ENCODE peak calls at places on chromosomes 7 and 10, in nine cellular contexts. K is COR-L47; T is stimulated activated naive CD8-positive, alpha-beta T cell treated with anti-CD3 and anti-CD28 coated beads, Interleukin-15, Interleukin-2, amounts not matched to agents 100 U/mL and 50 U/mL, for 24 hours; E is NCI-H187 treated with DMSO at 0.1 percent for 48 hours; Q is iPS-NIHi11; M is AG04450; Z is endothelial cell; G is bronchial epithelial cell; W is T-helper 2 cell. B is an unnamed sample.

GRCh38 chr7:34296663-34297062 is 361.4 kb upstream of the NPSR1 start:
- DNase-seq in K (no peak), T (no peak), E (no peak), Q (no peak), M (no peak), Z (no peak), G (peak), W (no peak), B (no peak)

GRCh38 chr7:1392556-1392955 is 66.7 kb downstream of the MICALL2 start:
- DNase-seq in K (no peak), T (no peak), E (no peak), Q (no peak), M (no peak), Z (no peak), G (no peak), W (no peak), B (no peak)

GRCh38 chr10:118568327-118568848 is 27.1 kb downstream of the PRLHR start:
- DNase-seq in K (peak), T (peak), E (no peak), Q (peak), M (peak), Z (peak), G (peak), W (peak), B (peak)

GRCh38 chr7:36154255-36155212 is 1.5 kb downstream of the EEPD1 start:
- DNase-seq in K (no peak), T (no peak), E (no peak), Q (no peak), M (no peak), Z (no peak), G (no peak), W (no peak), B (no peak)

GRCh38 chr7:28375729-28376128 is 36.6 kb upstream of the CREB5 start:
- DNase-seq in K (no peak), T (no peak), E (no peak), Q (no peak), M (no peak), Z (no peak), G (no peak), W (no peak), B (no peak)

GRCh38 chr7:130926021-130926691 is 192.1 kb upstream of the KLF14 start:
- DNase-seq in K (no peak), T (no peak), E (no peak), Q (no peak), M (no peak), Z (no peak), G (no peak), W (peak), B (peak)

GRCh38 chr10:788796-789748 is 99.6 kb upstream of the DIP2C start:
- DNase-seq in K (no peak), T (peak), E (no peak), Q (peak), M (peak), Z (peak), G (peak), W (peak), B (no peak)

GRCh38 chr7:130750774-130751173 is 16.8 kb upstream of the KLF14 start:
- DNase-seq in K (no peak), T (no peak), E (no peak), Q (no peak), M (no peak), Z (no peak), G (no peak), W (no peak), B (no peak)

GRCh38 chr7:155979566-155979965 is 167.3 kb upstream of the SHH start:
- DNase-seq in K (no peak), T (no peak), E (no peak), Q (no peak), M (no peak), Z (no peak), G (no peak), W (no peak), B (no peak)

GRCh38 chr7:80087051-80087767 is 47.4 kb upstream of the GNAI1 start:
- DNase-seq in K (no peak), T (no peak), E (no peak), Q (no peak), M (peak), Z (no peak), G (no peak), W (no peak), B (no peak)

GRCh38 chr7:93015193-93016084 is 102.3 kb downstream of the SAMD9 start:
- DNase-seq in K (no peak), T (no peak), E (no peak), Q (no peak), M (no peak), Z (no peak), G (no peak), W (no peak), B (no peak)

GRCh38 chr10:3220853-3221252 is 48.3 kb upstream of the PITRM1 start:
- DNase-seq in K (no peak), T (no peak), E (no peak), Q (no peak), M (no peak), Z (no peak), G (peak), W (no peak), B (no peak)

GRCh38 chr10:126423779-126424491 is 35.7 kb upstream of the ADAM12 start:
- DNase-seq in K (no peak), T (no peak), E (no peak), Q (no peak), M (no peak), Z (no peak), G (no peak), W (no peak), B (no peak)

GRCh38 chr10:11757452-11757819 is 15.3 kb downstream of the ECHDC3 start:
- DNase-seq in K (peak), T (no peak), E (no peak), Q (no peak), M (peak), Z (no peak), G (peak), W (no peak), B (no peak)

GRCh38 chr10:86711237-86711956 is 43.1 kb downstream of the LDB3 start:
- DNase-seq in K (peak), T (peak), E (no peak), Q (peak), M (peak), Z (peak), G (peak), W (peak), B (peak)

GRCh38 chr7:7832518-7832917 is 114.1 kb upstream of the RPA3 start:
- DNase-seq in K (no peak), T (no peak), E (no peak), Q (no peak), M (no peak), Z (no peak), G (no peak), W (no peak), B (no peak)

GRCh38 chr10:48695636-48696534 is 11.2 kb downstream of the WDFY4 start:
- DNase-seq in K (no peak), T (no peak), E (no peak), Q (no peak), M (no peak), Z (no peak), G (no peak), W (no peak), B (no peak)

GRCh38 chr7:30321992-30322637 is 37.7 kb downstream of the ZNRF2 start:
- DNase-seq in K (no peak), T (no peak), E (no peak), Q (no peak), M (no peak), Z (no peak), G (peak), W (peak), B (no peak)

GRCh38 chr10:47178537-47179290 is 121.3 kb upstream of the GDF10 start:
- DNase-seq in K (no peak), T (no peak), E (no peak), Q (no peak), M (no peak), Z (no peak), G (no peak), W (no peak), B (no peak)

GRCh38 chr10:74039561-74040145 is 41.7 kb downstream of the VCL start:
- DNase-seq in K (no peak), T (no peak), E (no peak), Q (no peak), M (no peak), Z (no peak), G (no peak), W (no peak), B (no peak)

GRCh38 chr7:70619659-70620058 is 512.3 kb upstream of the GALNT17 start:
- DNase-seq in K (no peak), T (no peak), E (no peak), Q (no peak), M (no peak), Z (no peak), G (no peak), W (no peak), B (no peak)

GRCh38 chr10:88831709-88832108 is 19.9 kb downstream of the ANKRD22 start:
- DNase-seq in K (no peak), T (peak), E (no peak), Q (no peak), M (no peak), Z (no peak), G (peak), W (peak), B (peak)

GRCh38 chr7:11343818-11344413 is 370.2 kb downstream of the PHF14 start:
- DNase-seq in K (peak), T (no peak), E (no peak), Q (peak), M (peak), Z (peak), G (peak), W (peak), B (no peak)

GRCh38 chr10:26837139-26837538 is 23.6 kb downstream of the ABI1 start:
- DNase-seq in K (no peak), T (no peak), E (no peak), Q (no peak), M (no peak), Z (no peak), G (no peak), W (no peak), B (no peak)

GRCh38 chr7:2107386-2108085 is 125.2 kb downstream of the MAD1L1 start:
- DNase-seq in K (no peak), T (no peak), E (no peak), Q (no peak), M (no peak), Z (no peak), G (no peak), W (no peak), B (no peak)

GRCh38 chr7:98289333-98289875 is 7.9 kb downstream of the BRI3 start:
- DNase-seq in K (no peak), T (no peak), E (no peak), Q (no peak), M (no peak), Z (no peak), G (no peak), W (no peak), B (no peak)

GRCh38 chr10:16943301-16944080 is 126.3 kb upstream of the RSU1 start:
- DNase-seq in K (no peak), T (no peak), E (no peak), Q (no peak), M (no peak), Z (no peak), G (no peak), W (no peak), B (no peak)

GRCh38 chr7:30224511-30225031 is 59.8 kb upstream of the ZNRF2 start:
- DNase-seq in K (no peak), T (no peak), E (no peak), Q (no peak), M (no peak), Z (no peak), G (peak), W (no peak), B (no peak)

GRCh38 chr10:69435966-69436520 is 15.2 kb upstream of the TSPAN15 start:
- DNase-seq in K (no peak), T (no peak), E (no peak), Q (no peak), M (no peak), Z (no peak), G (no peak), W (no peak), B (no peak)

GRCh38 chr7:70487526-70488285 is 644.2 kb upstream of the GALNT17 start:
- DNase-seq in K (no peak), T (no peak), E (no peak), Q (no peak), M (no peak), Z (no peak), G (no peak), W (no peak), B (no peak)